ENCODE peak calls at places on chromosomes 3 and 15, in four cellular contexts. E is choroid plexus epithelial cell, V is kidney, F is hepatic stellate cell. P is an unnamed sample.

GRCh38 chr3:198090795-198091194 is 130.8 kb downstream of the LMLN start:
- DNase-seq in F (no peak), E (no peak), V (no peak), P (no peak)

GRCh38 chr15:39028069-39028468 is 463.5 kb upstream of the RASGRP1 start:
- DNase-seq in F (peak; percentile 8), E (peak; percentile 18), V (no peak), P (peak; percentile 51)

GRCh38 chr3:42755681-42756578 is 17.1 kb downstream of the CCDC13 start:
- DNase-seq in V (no peak), E (peak; percentile 66), F (peak; percentile 40), P (peak; percentile 42)

GRCh38 chr15:100580414-100580813 is 21.6 kb downstream of the LINS1 start:
- DNase-seq in F (no peak), E (no peak), V (no peak), P (no peak)

GRCh38 chr3:125079675-125080045 is 23.9 kb upstream of the HEG1 start:
- DNase-seq in F (no peak), E (peak; percentile 46), V (no peak), P (no peak)

GRCh38 chr3:113231827-113232253 is 20.5 kb downstream of the BOC start:
- DNase-seq in E (peak; percentile 87), F (peak; percentile 72), V (peak; percentile 77), P (peak; percentile 90)

GRCh38 chr15:75597667-75598341 is 18.7 kb upstream of the PTPN9 start:
- DNase-seq in V (no peak), E (peak; percentile 55), F (peak; percentile 27), P (no peak)

GRCh38 chr3:4340411-4341335 is 37.5 kb downstream of the SETMAR start:
- DNase-seq in V (no peak), E (peak; percentile 21), F (no peak), P (no peak)

GRCh38 chr3:127464642-127465041 is 125.9 kb downstream of the TPRA1 start:
- DNase-seq in V (no peak), E (no peak), F (no peak), P (no peak)

GRCh38 chr3:39409514-39410136 is 3.1 kb downstream of the RPSA start:
- DNase-seq in F (no peak), V (no peak), E (no peak), P (no peak)

GRCh38 chr3:43379343-43379742 is 93.0 kb downstream of the SNRK start:
- DNase-seq in E (peak; percentile 88), V (no peak), F (peak; percentile 52), P (peak; percentile 80)

GRCh38 chr3:20563985-20564384 is 378.0 kb upstream of the SGO1 start:
- DNase-seq in E (no peak), V (no peak), F (no peak), P (no peak)

GRCh38 chr3:156862338-156862737 is 36.2 kb downstream of the LEKR1 start:
- DNase-seq in E (no peak), V (no peak), F (no peak), P (no peak)

GRCh38 chr3:16134173-16134928 is 40.1 kb upstream of the GALNT15 start:
- DNase-seq in F (no peak), V (no peak), E (no peak), P (no peak)

GRCh38 chr3:181329024-181329423 is 339.5 kb upstream of the DNAJC19 start:
- DNase-seq in E (no peak), F (no peak), V (no peak), P (no peak)

GRCh38 chr3:157360044-157360443 is 76.6 kb upstream of the PTX3 start:
- DNase-seq in F (peak; percentile 63), V (no peak), E (peak; percentile 91), P (peak; percentile 81)

GRCh38 chr15:88656760-88657221 is 18.0 kb downstream of the ISG20 start:
- DNase-seq in V (peak; percentile 74), E (no peak), F (no peak), P (no peak)

GRCh38 chr3:16050641-16051467 is 123.6 kb upstream of the GALNT15 start:
- DNase-seq in F (no peak), V (peak; percentile 78), E (no peak), P (no peak)

GRCh38 chr15:68784206-68784605 is 36.5 kb downstream of the ANP32A start:
- DNase-seq in E (no peak), V (no peak), F (no peak), P (no peak)

GRCh38 chr15:70505411-70505919 is 257.9 kb downstream of the UACA start:
- DNase-seq in V (no peak), E (peak; percentile 83), F (peak; percentile 79), P (peak; percentile 92)

GRCh38 chr15:92811514-92811913 is 88.6 kb upstream of the CHD2 start:
- DNase-seq in V (no peak), E (no peak), F (no peak), P (peak; percentile 33)

GRCh38 chr3:64686446-64686908 is 1.3 kb downstream of the ADAMTS9 start:
- DNase-seq in F (peak; percentile 47), E (peak; percentile 72), V (no peak), P (peak; percentile 80)

GRCh38 chr15:101578443-101578894 is 73.7 kb downstream of the TM2D3 start:
- DNase-seq in F (no peak), E (peak; percentile 40), V (no peak), P (no peak)

GRCh38 chr15:33400941-33401340 is 90.2 kb downstream of the RYR3 start:
- DNase-seq in F (no peak), V (no peak), E (no peak), P (no peak)

GRCh38 chr3:79910337-79910736 is 142.5 kb upstream of the ROBO1 start:
- DNase-seq in F (no peak), E (no peak), V (no peak), P (no peak)

GRCh38 chr3:190205739-190206138 is 85.0 kb upstream of the P3H2 start:
- DNase-seq in E (peak; percentile 72), F (peak; percentile 65), V (no peak), P (peak; percentile 22)

GRCh38 chr3:41598804-41599481 is 363.0 kb downstream of the ULK4 start:
- DNase-seq in E (peak; percentile 67), V (no peak), F (no peak), P (peak; percentile 73)

GRCh38 chr3:143973352-143974021 is 1.9 kb downstream of the DIPK2A start:
- DNase-seq in F (no peak), V (peak; percentile 71), E (peak; percentile 45), P (no peak)

P was measured in astrocyte of the hippocampus.